ENCODE peak calls at places on chromosomes 6 and 20, in six cellular contexts. One of them, this sample, is unnamed.

GRCh38 chr6:90294989-90295853 is 1.4 kb downstream of the BACH2 start:
- DNase-seq in endothelial cell of umbilical vein: peak
- DNase-seq in prostate gland: peak
- DNase-seq in HL-60: no peak
- DNase-seq in GM23338: peak
- DNase-seq in stomach: peak
- DNase-seq in this sample: no peak

GRCh38 chr6:119200774-119201173 is 122.3 kb upstream of the FAM184A start:
- DNase-seq in endothelial cell of umbilical vein: no peak
- DNase-seq in prostate gland: no peak
- DNase-seq in HL-60: no peak
- DNase-seq in GM23338: no peak
- DNase-seq in stomach: no peak
- DNase-seq in this sample: no peak

GRCh38 chr6:163930012-163930411 is 515.5 kb downstream of the QKI start:
- DNase-seq in endothelial cell of umbilical vein: no peak
- DNase-seq in prostate gland: no peak
- DNase-seq in HL-60: no peak
- DNase-seq in GM23338: no peak
- DNase-seq in stomach: no peak
- DNase-seq in this sample: no peak

GRCh38 chr6:99434702-99435530 is 9.8 kb upstream of the PNISR start:
- DNase-seq in endothelial cell of umbilical vein: peak
- DNase-seq in prostate gland: no peak
- DNase-seq in HL-60: no peak
- DNase-seq in GM23338: peak
- DNase-seq in stomach: no peak
- DNase-seq in this sample: no peak

GRCh38 chr6:106724848-106725247 is 95.5 kb downstream of the QRSL1 start:
- DNase-seq in endothelial cell of umbilical vein: no peak
- DNase-seq in prostate gland: no peak
- DNase-seq in HL-60: no peak
- DNase-seq in GM23338: no peak
- DNase-seq in stomach: peak
- DNase-seq in this sample: no peak

GRCh38 chr6:70413829-70414494 is 654 bp downstream of the FAM135A start:
- DNase-seq in endothelial cell of umbilical vein: peak
- DNase-seq in prostate gland: no peak
- DNase-seq in HL-60: peak
- DNase-seq in GM23338: peak
- DNase-seq in stomach: no peak
- DNase-seq in this sample: no peak

GRCh38 chr6:2132416-2132815 is 113.0 kb downstream of the GMDS start:
- DNase-seq in endothelial cell of umbilical vein: peak
- DNase-seq in prostate gland: no peak
- DNase-seq in HL-60: no peak
- DNase-seq in GM23338: no peak
- DNase-seq in stomach: no peak
- DNase-seq in this sample: no peak

GRCh38 chr6:137570307-137570832 is 76.2 kb upstream of the OLIG3 start:
- DNase-seq in endothelial cell of umbilical vein: no peak
- DNase-seq in prostate gland: peak
- DNase-seq in HL-60: no peak
- DNase-seq in GM23338: no peak
- DNase-seq in stomach: no peak
- DNase-seq in this sample: no peak

GRCh38 chr20:34562643-34563042 is 4.1 kb downstream of the MAP1LC3A start:
- DNase-seq in endothelial cell of umbilical vein: peak
- DNase-seq in prostate gland: no peak
- DNase-seq in HL-60: peak
- DNase-seq in GM23338: peak
- DNase-seq in stomach: no peak
- DNase-seq in this sample: no peak

GRCh38 chr6:87514831-87515230 is 42.1 kb downstream of the SLC35A1 start:
- DNase-seq in endothelial cell of umbilical vein: peak
- DNase-seq in prostate gland: no peak
- DNase-seq in HL-60: no peak
- DNase-seq in GM23338: no peak
- DNase-seq in stomach: no peak
- DNase-seq in this sample: no peak

GRCh38 chr6:40735126-40735920 is 148.2 kb upstream of the LRFN2 start:
- DNase-seq in endothelial cell of umbilical vein: no peak
- DNase-seq in prostate gland: no peak
- DNase-seq in HL-60: no peak
- DNase-seq in GM23338: no peak
- DNase-seq in stomach: no peak
- DNase-seq in this sample: no peak

GRCh38 chr20:59324441-59324840 is 24.0 kb downstream of the EDN3 start:
- DNase-seq in endothelial cell of umbilical vein: no peak
- DNase-seq in prostate gland: no peak
- DNase-seq in HL-60: no peak
- DNase-seq in GM23338: no peak
- DNase-seq in stomach: no peak
- DNase-seq in this sample: no peak

GRCh38 chr6:111602481-111603404 is 2.9 kb downstream of the TRAF3IP2 start:
- DNase-seq in endothelial cell of umbilical vein: peak
- DNase-seq in prostate gland: no peak
- DNase-seq in HL-60: no peak
- DNase-seq in GM23338: no peak
- DNase-seq in stomach: no peak
- DNase-seq in this sample: no peak

GRCh38 chr6:24146871-24147270 is 20.9 kb downstream of the NRSN1 start:
- DNase-seq in endothelial cell of umbilical vein: no peak
- DNase-seq in prostate gland: no peak
- DNase-seq in HL-60: no peak
- DNase-seq in GM23338: no peak
- DNase-seq in stomach: no peak
- DNase-seq in this sample: no peak

GRCh38 chr6:115898246-115898645 is 162.4 kb downstream of the FRK start:
- DNase-seq in endothelial cell of umbilical vein: no peak
- DNase-seq in prostate gland: no peak
- DNase-seq in HL-60: no peak
- DNase-seq in GM23338: no peak
- DNase-seq in stomach: no peak
- DNase-seq in this sample: no peak

GRCh38 chr20:4216866-4217265 is 201.5 kb upstream of the RNF24 start:
- DNase-seq in endothelial cell of umbilical vein: no peak
- DNase-seq in prostate gland: no peak
- DNase-seq in HL-60: no peak
- DNase-seq in GM23338: no peak
- DNase-seq in stomach: no peak
- DNase-seq in this sample: no peak

GRCh38 chr20:50645253-50646068 is 45.9 kb downstream of the RIPOR3 start:
- DNase-seq in endothelial cell of umbilical vein: peak
- DNase-seq in prostate gland: peak
- DNase-seq in HL-60: no peak
- DNase-seq in GM23338: peak
- DNase-seq in stomach: peak
- DNase-seq in this sample: peak

GRCh38 chr6:1481326-1481725 is 92.0 kb downstream of the FOXF2 start:
- DNase-seq in endothelial cell of umbilical vein: no peak
- DNase-seq in prostate gland: no peak
- DNase-seq in HL-60: no peak
- DNase-seq in GM23338: no peak
- DNase-seq in stomach: no peak
- DNase-seq in this sample: no peak

GRCh38 chr20:63530788-63531160 is 6.4 kb downstream of the PTK6 start:
- DNase-seq in endothelial cell of umbilical vein: no peak
- DNase-seq in prostate gland: no peak
- DNase-seq in HL-60: no peak
- DNase-seq in GM23338: no peak
- DNase-seq in stomach: peak
- DNase-seq in this sample: no peak

GRCh38 chr20:56865055-56865454 is 235.9 kb downstream of the TFAP2C start:
- DNase-seq in endothelial cell of umbilical vein: no peak
- DNase-seq in prostate gland: peak
- DNase-seq in HL-60: no peak
- DNase-seq in GM23338: no peak
- DNase-seq in stomach: no peak
- DNase-seq in this sample: peak

GRCh38 chr20:48603819-48604405 is 223.9 kb downstream of the PREX1 start:
- DNase-seq in endothelial cell of umbilical vein: no peak
- DNase-seq in prostate gland: no peak
- DNase-seq in HL-60: no peak
- DNase-seq in GM23338: no peak
- DNase-seq in stomach: no peak
- DNase-seq in this sample: no peak

GRCh38 chr6:112335736-112336135 is 11.4 kb upstream of the RFPL4B start:
- DNase-seq in endothelial cell of umbilical vein: peak
- DNase-seq in prostate gland: no peak
- DNase-seq in HL-60: no peak
- DNase-seq in GM23338: no peak
- DNase-seq in stomach: no peak
- DNase-seq in this sample: no peak

GRCh38 chr6:2626381-2626780 is 124.3 kb downstream of the MYLK4 start:
- DNase-seq in endothelial cell of umbilical vein: no peak
- DNase-seq in prostate gland: no peak
- DNase-seq in HL-60: no peak
- DNase-seq in GM23338: no peak
- DNase-seq in stomach: no peak
- DNase-seq in this sample: no peak

GRCh38 chr20:13546497-13547131 is 92.1 kb downstream of the TASP1 start:
- DNase-seq in endothelial cell of umbilical vein: peak
- DNase-seq in prostate gland: peak
- DNase-seq in HL-60: peak
- DNase-seq in GM23338: peak
- DNase-seq in stomach: peak
- DNase-seq in this sample: peak

GRCh38 chr6:13375360-13375878 is 47.1 kb upstream of the TBC1D7 start:
- DNase-seq in endothelial cell of umbilical vein: no peak
- DNase-seq in prostate gland: no peak
- DNase-seq in HL-60: no peak
- DNase-seq in GM23338: no peak
- DNase-seq in stomach: no peak
- DNase-seq in this sample: no peak

GRCh38 chr6:77040566-77041195 is 422.6 kb downstream of the HTR1B start:
- DNase-seq in endothelial cell of umbilical vein: no peak
- DNase-seq in prostate gland: no peak
- DNase-seq in HL-60: no peak
- DNase-seq in GM23338: no peak
- DNase-seq in stomach: no peak
- DNase-seq in this sample: no peak

GRCh38 chr6:55089325-55089724 is 85.0 kb upstream of the HCRTR2 start:
- DNase-seq in endothelial cell of umbilical vein: no peak
- DNase-seq in prostate gland: no peak
- DNase-seq in HL-60: no peak
- DNase-seq in GM23338: no peak
- DNase-seq in stomach: no peak
- DNase-seq in this sample: no peak

GRCh38 chr6:136085370-136086115 is 164.6 kb downstream of the MTFR2 start:
- DNase-seq in endothelial cell of umbilical vein: no peak
- DNase-seq in prostate gland: no peak
- DNase-seq in HL-60: no peak
- DNase-seq in GM23338: no peak
- DNase-seq in stomach: no peak
- DNase-seq in this sample: no peak

GRCh38 chr20:20215976-20216727 is 151.8 kb upstream of the INSM1 start:
- DNase-seq in endothelial cell of umbilical vein: no peak
- DNase-seq in prostate gland: no peak
- DNase-seq in HL-60: no peak
- DNase-seq in GM23338: no peak
- DNase-seq in stomach: no peak
- DNase-seq in this sample: no peak

GRCh38 chr6:107331409-107332386 is 127.7 kb downstream of the PDSS2 start:
- DNase-seq in endothelial cell of umbilical vein: no peak
- DNase-seq in prostate gland: no peak
- DNase-seq in HL-60: no peak
- DNase-seq in GM23338: no peak
- DNase-seq in stomach: no peak
- DNase-seq in this sample: no peak

GRCh38 chr20:8515810-8516435 is 383.9 kb downstream of the PLCB1 start:
- DNase-seq in endothelial cell of umbilical vein: no peak
- DNase-seq in prostate gland: no peak
- DNase-seq in HL-60: no peak
- DNase-seq in GM23338: no peak
- DNase-seq in stomach: no peak
- DNase-seq in this sample: no peak

GRCh38 chr6:132251711-132252110 is 149.6 kb downstream of the MOXD1 start:
- DNase-seq in endothelial cell of umbilical vein: no peak
- DNase-seq in prostate gland: no peak
- DNase-seq in HL-60: no peak
- DNase-seq in GM23338: no peak
- DNase-seq in stomach: no peak
- DNase-seq in this sample: no peak
- H3K27ac ChIP-seq in endothelial cell of umbilical vein: no peak
- H3K27ac ChIP-seq in prostate gland: no peak
- H3K27ac ChIP-seq in HL-60: no peak
- H3K27ac ChIP-seq in GM23338: no peak
- H3K27ac ChIP-seq in stomach: no peak
- H3K27ac ChIP-seq in this sample: no peak

GRCh38 chr6:165458134-165458533 is 148.7 kb upstream of the C6orf118 start:
- DNase-seq in endothelial cell of umbilical vein: no peak
- DNase-seq in prostate gland: no peak
- DNase-seq in HL-60: no peak
- DNase-seq in GM23338: no peak
- DNase-seq in stomach: no peak
- DNase-seq in this sample: no peak
- TF ChIP-seq POLR2AphosphoS5 in endothelial cell of umbilical vein: no peak
- TF ChIP-seq POLR2AphosphoS5 in prostate gland: no peak
- TF ChIP-seq POLR2AphosphoS5 in HL-60: no peak
- TF ChIP-seq POLR2AphosphoS5 in GM23338: no peak
- TF ChIP-seq POLR2AphosphoS5 in stomach: no peak
- TF ChIP-seq POLR2AphosphoS5 in this sample: no peak

GRCh38 chr6:133487174-133487573 is 246.0 kb downstream of the EYA4 start:
- DNase-seq in endothelial cell of umbilical vein: no peak
- DNase-seq in prostate gland: no peak
- DNase-seq in HL-60: no peak
- DNase-seq in GM23338: no peak
- DNase-seq in stomach: no peak
- DNase-seq in this sample: no peak
- TF ChIP-seq CTCF in endothelial cell of umbilical vein: no peak
- TF ChIP-seq CTCF in prostate gland: no peak
- TF ChIP-seq CTCF in HL-60: no peak
- TF ChIP-seq CTCF in GM23338: no peak
- TF ChIP-seq CTCF in stomach: no peak
- TF ChIP-seq CTCF in this sample: no peak

DNA sequence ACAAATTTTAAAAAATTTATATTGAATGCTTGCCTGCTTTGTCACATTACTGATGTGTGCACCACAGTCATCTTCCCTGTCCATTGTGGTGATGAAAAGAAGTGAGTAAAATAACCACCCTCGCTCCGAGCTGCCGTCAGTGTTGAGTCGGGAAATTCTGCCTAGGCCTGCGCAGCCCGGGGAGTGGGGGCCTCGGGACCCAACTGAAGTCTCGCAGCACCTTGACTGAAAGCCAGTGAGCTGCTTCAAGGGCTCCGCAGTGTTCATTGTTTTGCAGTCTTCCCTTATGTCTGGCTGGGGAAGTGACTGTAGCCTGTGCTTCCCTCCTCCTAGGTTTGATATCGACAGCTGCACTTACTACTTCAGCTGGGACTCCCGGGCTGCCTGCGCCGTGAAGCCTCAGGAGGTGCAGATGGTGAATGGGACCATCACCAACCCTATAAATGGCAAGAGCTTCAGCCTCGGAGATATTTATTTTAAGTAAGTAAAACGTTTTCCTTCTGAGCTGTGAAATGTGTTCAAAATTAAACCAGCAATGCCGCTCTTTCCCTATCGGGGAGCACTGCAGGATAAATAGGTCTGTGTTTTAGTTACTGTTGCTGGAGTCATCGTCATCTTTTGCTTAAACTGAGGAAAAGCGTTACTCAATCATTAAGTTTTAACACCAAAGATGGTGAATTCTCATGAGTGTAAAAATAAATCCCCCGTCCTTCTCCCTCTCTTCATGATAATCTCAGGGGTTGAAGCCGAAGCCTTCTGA is 32.7 kb upstream of the SLC22A1 start:
- DNase-seq in endothelial cell of umbilical vein: no peak
- DNase-seq in prostate gland: no peak
- DNase-seq in HL-60: no peak
- DNase-seq in GM23338: no peak
- DNase-seq in stomach: no peak
- DNase-seq in this sample: no peak
- H3K27ac ChIP-seq in endothelial cell of umbilical vein: no peak
- H3K27ac ChIP-seq in prostate gland: peak
- H3K27ac ChIP-seq in HL-60: no peak
- H3K27ac ChIP-seq in GM23338: no peak
- H3K27ac ChIP-seq in stomach: no peak
- H3K27ac ChIP-seq in this sample: peak

This sample was measured in breast epithelium.